ENCODE peak calls at places on chromosomes 12 and 14, in ten cellular contexts. Y is NCI-H774; E is activated CD8-positive, alpha-beta memory T cell treated with anti-CD3 and anti-CD28 coated beads, Interleukin-2, amount 50 U/mL, for 4 hours; P is RKO; A is pancreas; F is GM12891; J is activated T-cell treated with anti-CD3 and anti-CD28 coated beads for 48 hours; S is EL; G is frontal cortex; H is astrocyte. U is an unnamed sample.

GRCh38 chr14:64508215-64508776 is 3.7 kb downstream of the ZBTB1 start:
- DNase-seq in Y (no peak), E (no peak), P (no peak), A (no peak), F (no peak), J (no peak), S (no peak), G (no peak), H (no peak), U (no peak)

GRCh38 chr14:56181666-56182065 is 63.5 kb downstream of the PELI2 start:
- DNase-seq in Y (peak), E (no peak), P (no peak), A (peak), F (no peak), J (no peak), S (no peak), G (no peak), H (no peak), U (no peak)

GRCh38 chr14:51335521-51335920 is 95.5 kb downstream of the TMX1 start:
- DNase-seq in Y (no peak), E (no peak), P (no peak), A (no peak), F (no peak), J (no peak), S (no peak), G (no peak), H (peak), U (no peak)

GRCh38 chr12:102483466-102483865 is 3.1 kb upstream of the IGF1 start:
- DNase-seq in Y (no peak), E (no peak), P (no peak), A (no peak), F (no peak), J (no peak), S (no peak), G (no peak), H (no peak), U (no peak)

GRCh38 chr12:1807107-1807478 is 13.3 kb upstream of the LRTM2 start:
- DNase-seq in Y (no peak), E (no peak), P (no peak), A (no peak), F (no peak), J (no peak), S (no peak), G (no peak), H (no peak), U (no peak)

GRCh38 chr12:115042341-115042740 is 358.4 kb upstream of the TBX3 start:
- DNase-seq in Y (no peak), E (no peak), P (no peak), A (no peak), F (no peak), J (no peak), S (no peak), G (no peak), H (no peak), U (no peak)

GRCh38 chr14:37237735-37238200 is 40.0 kb downstream of the MIPOL1 start:
- DNase-seq in Y (no peak), E (no peak), P (no peak), A (no peak), F (no peak), J (no peak), S (no peak), G (no peak), H (no peak), U (no peak)

GRCh38 chr12:42361909-42362706 is 36.1 kb downstream of the PPHLN1 start:
- DNase-seq in Y (no peak), E (no peak), P (no peak), A (no peak), F (no peak), J (no peak), S (no peak), G (no peak), H (peak), U (no peak)

GRCh38 chr12:76444408-76444984 is 96.3 kb upstream of the BBS10 start:
- DNase-seq in Y (no peak), E (no peak), P (no peak), A (no peak), F (no peak), J (no peak), S (no peak), G (no peak), H (no peak), U (no peak)

GRCh38 chr14:68345738-68346137 is 447.1 kb downstream of the ZFP36L1 start:
- DNase-seq in Y (no peak), E (no peak), P (no peak), A (no peak), F (no peak), J (no peak), S (no peak), G (no peak), H (peak), U (no peak)